ENCODE peak calls at places on chromosomes 2 and 18, in four cellular contexts. C is breast epithelium, V is uterus, S is upper lobe of right lung. N is an unnamed sample.

GRCh38 chr2:72932805-72933204 is 15.5 kb downstream of the EMX1 start:
- DNase-seq in S (no peak), C (no peak), V (no peak), N (no peak)

GRCh38 chr2:179222076-179222475 is 42.6 kb downstream of the SESTD1 start:
- DNase-seq in C (no peak), S (no peak), V (no peak), N (no peak)

GRCh38 chr2:26849056-26850001 is 1.4 kb downstream of the DPYSL5 start:
- DNase-seq in C (no peak), S (no peak), V (no peak), N (peak; percentile 46)

GRCh38 chr2:5725794-5726463 is 33.7 kb downstream of the SOX11 start:
- DNase-seq in C (no peak), V (no peak), S (no peak), N (no peak)

GRCh38 chr2:136205615-136206014 is 87.7 kb upstream of the CXCR4 start:
- DNase-seq in C (no peak), S (no peak), V (no peak), N (no peak)

GRCh38 chr2:236916181-236916580 is 169.5 kb upstream of the COPS8 start:
- DNase-seq in V (no peak), S (no peak), C (no peak), N (no peak)

GRCh38 chr2:156483741-156484173 is 47.6 kb downstream of the GPD2 start:
- DNase-seq in C (no peak), V (no peak), S (no peak), N (no peak)

GRCh38 chr2:230794472-230794871 is 70.3 kb upstream of the ITM2C start:
- DNase-seq in V (no peak), S (no peak), C (no peak), N (no peak)

GRCh38 chr2:1639086-1639858 is 105.0 kb downstream of the PXDN start:
- DNase-seq in V (no peak), S (no peak), C (no peak), N (no peak)

GRCh38 chr2:50513724-50514123 is 518.2 kb downstream of the NRXN1 start:
- DNase-seq in V (no peak), C (no peak), S (no peak), N (no peak)

GRCh38 chr2:101961287-101962242 is 30.2 kb upstream of the IL1R2 start:
- DNase-seq in V (peak; percentile 88), C (peak; percentile 87), S (peak; percentile 80), N (no peak)

GRCh38 chr2:235330775-235331438 is 162.9 kb upstream of the AGAP1 start:
- DNase-seq in C (peak; percentile 43), S (no peak), V (no peak), N (no peak)

GRCh38 chr2:38750011-38750792 is 959 bp downstream of the SRSF7 start:
- DNase-seq in S (peak; percentile 82), C (peak; percentile 47), V (peak; percentile 69), N (peak; percentile 63)

GRCh38 chr2:236988690-236989639 is 96.7 kb upstream of the COPS8 start:
- DNase-seq in V (peak; percentile 68), S (peak; percentile 77), C (peak; percentile 73), N (no peak)

GRCh38 chr2:128496700-128497099 is 178.0 kb upstream of the HS6ST1 start:
- DNase-seq in V (no peak), S (peak; percentile 23), C (no peak), N (no peak)

GRCh38 chr2:197613509-197613987 is 61.8 kb downstream of the RFTN2 start:
- DNase-seq in S (no peak), C (no peak), V (no peak), N (no peak)

GRCh38 chr2:99380376-99381010 is 43.3 kb downstream of the EIF5B start:
- DNase-seq in C (no peak), S (no peak), V (no peak), N (no peak)

GRCh38 chr2:220619525-220620267 is 952.4 kb downstream of the EPHA4 start:
- DNase-seq in C (no peak), V (no peak), S (no peak), N (no peak)

GRCh38 chr2:109324859-109325258 is 195.9 kb downstream of the SH3RF3 start:
- DNase-seq in S (no peak), C (peak; percentile 62), V (peak; percentile 80), N (no peak)

GRCh38 chr18:62914868-62915267 is 199.5 kb downstream of the PHLPP1 start:
- DNase-seq in S (no peak), C (no peak), V (no peak), N (no peak)

GRCh38 chr2:236862526-236862925 is 223.2 kb upstream of the COPS8 start:
- DNase-seq in C (no peak), S (no peak), V (no peak), N (no peak)

GRCh38 chr18:36851202-36851590 is 22.3 kb downstream of the KIAA1328 start:
- DNase-seq in C (no peak), V (no peak), S (no peak), N (no peak)

GRCh38 chr2:206783718-206784117 is 18.3 kb downstream of the FASTKD2 start:
- DNase-seq in C (no peak), S (no peak), V (no peak), N (no peak)

GRCh38 chr2:236551843-236552542 is 17.6 kb upstream of the ACKR3 start:
- DNase-seq in S (no peak), V (no peak), C (no peak), N (no peak)

GRCh38 chr2:65686928-65687521 is 254.6 kb upstream of the SPRED2 start:
- DNase-seq in S (no peak), V (no peak), C (no peak), N (no peak)

GRCh38 chr2:208501217-208501616 is 94.6 kb downstream of the PTH2R start:
- DNase-seq in S (no peak), C (no peak), V (no peak), N (no peak)

GRCh38 chr2:236627193-236627592 is 57.6 kb downstream of the ACKR3 start:
- DNase-seq in S (no peak), C (no peak), V (no peak), N (no peak)

GRCh38 chr2:163753721-163754120 is 17.9 kb upstream of the FIGN start:
- DNase-seq in V (no peak), C (no peak), S (no peak), N (no peak)

GRCh38 chr2:1277634-1278033 is 135.6 kb upstream of the TPO start:
- DNase-seq in S (no peak), C (no peak), V (no peak), N (no peak)

GRCh38 chr2:139034064-139034463 is 253.9 kb upstream of the NXPH2 start:
- DNase-seq in C (no peak), S (no peak), V (no peak), N (no peak)

GRCh38 chr2:184463102-184463865 is 135.0 kb upstream of the ZNF804A start:
- DNase-seq in C (no peak), V (no peak), S (no peak), N (no peak)

GRCh38 chr2:48219234-48219554 is 310.8 kb upstream of the STON1 start:
- DNase-seq in V (no peak), C (no peak), S (no peak), N (no peak)

GRCh38 chr2:73963385-73964120 is 21.2 kb upstream of the TET3 start:
- DNase-seq in V (no peak), S (no peak), C (no peak), N (peak; percentile 64)

GRCh38 chr2:147543056-147543455 is 301.8 kb upstream of the ACVR2A start:
- DNase-seq in C (no peak), S (no peak), V (no peak), N (no peak)

GRCh38 chr2:25169073-25169470 is 692 bp upstream of the POMC start:
- DNase-seq in S (no peak), C (no peak), V (no peak), N (no peak)

GRCh38 chr18:79799619-79800352 is 2.0 kb downstream of the KCNG2 start:
- DNase-seq in C (no peak), V (no peak), S (peak; percentile 60), N (no peak)

GRCh38 chr18:79802298-79802697 is 4.6 kb downstream of the KCNG2 start:
- DNase-seq in S (peak; percentile 59), C (no peak), V (no peak), N (no peak)

GRCh38 chr18:79801217-79801616 is 3.5 kb downstream of the KCNG2 start:
- DNase-seq in C (no peak), V (no peak), S (peak; percentile 40), N (no peak)

GRCh38 chr18:79800353-79801180 is 2.8 kb downstream of the KCNG2 start:
- DNase-seq in V (no peak), S (peak; percentile 63), C (no peak), N (no peak)

GRCh38 chr18:79801641-79802040 is 3.9 kb downstream of the KCNG2 start:
- DNase-seq in S (peak; percentile 29), V (no peak), C (no peak), N (no peak)
- TF ChIP-seq CTCF in S (no peak), V (no peak), C (no peak), N (no peak)

GRCh38 chr18:2135309-2135708 is 436.0 kb downstream of the METTL4 start:
- DNase-seq in C (no peak), S (no peak), V (no peak), N (no peak)

GRCh38 chr18:2143666-2144065 is 427.6 kb downstream of the METTL4 start:
- DNase-seq in C (no peak), V (no peak), S (no peak), N (no peak)

GRCh38 chr18:2134364-2134763 is 436.9 kb downstream of the METTL4 start:
- DNase-seq in C (no peak), V (no peak), S (no peak), N (no peak)

GRCh38 chr18:2139676-2140075 is 431.6 kb downstream of the METTL4 start:
- DNase-seq in V (no peak), C (no peak), S (no peak), N (no peak)
- TF ChIP-seq CTCF in V (no peak), C (no peak), S (no peak), N (no peak)

GRCh38 chr2:165208094-165208493 is 4.2 kb upstream of the SCN3A start:
- DNase-seq in C (no peak), V (no peak), S (no peak), N (no peak)

GRCh38 chr2:165198181-165198580 is 5.7 kb downstream of the SCN3A start:
- DNase-seq in V (no peak), C (no peak), S (no peak), N (no peak)

GRCh38 chr2:165205865-165206264 is 2.0 kb upstream of the SCN3A start:
- DNase-seq in S (no peak), V (no peak), C (no peak), N (no peak)

GRCh38 chr2:165202230-165202629 is 1.6 kb downstream of the SCN3A start:
- DNase-seq in S (no peak), C (no peak), V (no peak), N (no peak)

GRCh38 chr2:165203689-165204559 is at the start of gene SCN3A:
- DNase-seq in V (no peak), C (no peak), S (no peak), N (no peak)
- TF ChIP-seq CTCF in V (peak; percentile 57), C (peak; percentile 10), S (peak; percentile 68), N (peak; percentile 72)

DNA sequence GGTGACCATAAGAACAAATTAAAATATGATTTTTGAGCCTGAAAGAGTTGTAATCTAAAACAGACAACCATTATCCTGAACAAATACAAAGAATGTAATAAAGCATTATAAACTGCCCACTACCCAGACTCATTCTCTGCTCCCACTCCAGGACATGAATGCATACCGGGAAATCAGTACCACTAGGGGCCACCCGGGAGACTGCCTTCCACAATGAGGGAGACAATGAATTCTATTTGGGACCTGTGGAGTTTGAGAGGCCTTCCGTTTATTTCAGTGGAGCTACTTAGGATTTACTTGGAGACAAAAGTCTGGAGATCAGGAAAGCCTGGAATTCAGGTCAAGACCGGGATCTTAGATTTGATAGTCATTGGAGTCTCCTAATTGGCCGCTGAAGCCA is 50.0 kb downstream of the NAB1 start:
- DNase-seq in V (no peak), C (no peak), S (no peak), N (no peak)
- TF ChIP-seq CTCF in V (no peak), C (no peak), S (no peak), N (no peak)